ENCODE peak calls at places on chromosomes 7 and 10, in nine cellular contexts. J is T-helper 1 cell, M is ELF-1, A is iris pigment epithelial cell, B is left kidney, W is AG08396, O is posterior cingulate gyrus, D is HS-5, C is amygdala. Z is an unnamed sample.

GRCh38 chr10:116796910-116797513 is 52.3 kb upstream of the ENO4 start:
- DNase-seq in O (peak; percentile 97), W (peak; percentile 82), C (peak; percentile 71), D (peak; percentile 24), B (peak; percentile 91), J (peak; percentile 65), M (peak; percentile 83), A (peak; percentile 57), Z (peak; percentile 91)

GRCh38 chr10:108982141-108982540 is 941.2 kb downstream of the XPNPEP1 start:
- DNase-seq in B (peak; percentile 54), C (no peak), D (no peak), M (no peak), O (no peak), A (no peak), W (no peak), J (no peak), Z (no peak)

GRCh38 chr7:151013728-151014497 is 10.4 kb downstream of the ATG9B start:
- DNase-seq in A (peak; percentile 54), C (peak; percentile 71), O (peak; percentile 98), J (peak; percentile 94), M (peak; percentile 94), W (peak; percentile 68), B (peak; percentile 97), D (no peak), Z (peak; percentile 76)

GRCh38 chr10:132506711-132507466 is 30.7 kb upstream of the INPP5A start:
- DNase-seq in J (no peak), D (no peak), O (peak; percentile 84), C (peak; percentile 59), M (no peak), W (peak; percentile 69), B (peak; percentile 76), A (peak; percentile 7), Z (peak; percentile 67)

GRCh38 chr10:77925410-77925794 is 1.2 kb downstream of the DLG5 start:
- DNase-seq in O (peak; percentile 85), A (no peak), B (peak; percentile 78), W (peak; percentile 75), D (no peak), M (peak; percentile 34), C (peak; percentile 29), J (no peak), Z (no peak)

GRCh38 chr10:126904807-126905686 is at the start of gene DOCK1:
- DNase-seq in A (peak; percentile 70), D (no peak), B (peak; percentile 92), C (peak; percentile 49), M (peak; percentile 71), O (peak; percentile 87), J (no peak), W (peak; percentile 93), Z (peak; percentile 81)

GRCh38 chr10:68981074-68981473 is 7.5 kb upstream of the KIFBP start:
- DNase-seq in C (no peak), D (no peak), J (no peak), B (no peak), A (peak; percentile 24), O (no peak), W (no peak), M (no peak), Z (no peak)

GRCh38 chr10:70055550-70055949 is 2.9 kb downstream of the MACROH2A2 start:
- DNase-seq in W (no peak), C (no peak), O (no peak), B (no peak), M (no peak), D (peak; percentile 42), A (peak; percentile 34), J (no peak), Z (no peak)

GRCh38 chr10:131824371-131825149 is 76.2 kb upstream of the PPP2R2D start:
- DNase-seq in W (no peak), B (no peak), J (no peak), M (peak; percentile 46), D (no peak), A (no peak), C (no peak), O (peak; percentile 53), Z (peak; percentile 32)

GRCh38 chr7:5230272-5231067 is 40.4 kb downstream of the WIPI2 start:
- DNase-seq in J (no peak), B (no peak), A (no peak), D (no peak), C (no peak), W (no peak), M (no peak), O (peak; percentile 67), Z (no peak)

GRCh38 chr10:43965033-43965917 is 316.6 kb upstream of the ZNF32 start:
- DNase-seq in M (no peak), A (peak; percentile 30), W (no peak), B (peak; percentile 77), J (no peak), C (no peak), O (no peak), D (no peak), Z (peak; percentile 61)

GRCh38 chr7:135558337-135558767 is 635 bp downstream of the NUP205 start:
- DNase-seq in W (peak; percentile 57), D (peak; percentile 16), O (peak; percentile 92), B (peak; percentile 90), A (peak; percentile 61), C (peak; percentile 52), J (peak; percentile 61), M (peak; percentile 69), Z (no peak)

GRCh38 chr7:24697416-24697815 is 59.8 kb downstream of the GSDME start:
- DNase-seq in J (no peak), W (no peak), M (no peak), D (no peak), C (no peak), B (no peak), A (peak; percentile 39), O (no peak), Z (no peak)

GRCh38 chr7:149856-150636 is 42.3 kb upstream of the FAM20C start:
- DNase-seq in O (peak; percentile 91), W (no peak), C (no peak), J (no peak), B (peak; percentile 68), D (no peak), A (no peak), M (no peak), Z (peak; percentile 79)

GRCh38 chr7:18552311-18552916 is 56.9 kb downstream of the HDAC9 start:
- DNase-seq in J (no peak), M (no peak), C (no peak), W (no peak), A (no peak), O (no peak), B (no peak), D (no peak), Z (no peak)

GRCh38 chr7:156192921-156193320 is 380.7 kb upstream of the SHH start:
- DNase-seq in A (peak; percentile 23), O (no peak), D (no peak), W (no peak), J (no peak), M (no peak), C (no peak), B (no peak), Z (no peak)

GRCh38 chr10:124911124-124912051 is 30.5 kb upstream of the ZRANB1 start:
- DNase-seq in B (no peak), W (peak; percentile 18), O (peak; percentile 18), M (no peak), J (no peak), D (no peak), A (peak; percentile 86), C (no peak), Z (no peak)

GRCh38 chr7:132956556-132956955 is 125.3 kb downstream of the CHCHD3 start:
- DNase-seq in A (no peak), C (no peak), O (no peak), B (no peak), D (no peak), J (no peak), W (no peak), M (no peak), Z (no peak)

GRCh38 chr7:28989596-28989980 is 31.5 kb upstream of the TRIL start:
- DNase-seq in D (no peak), A (no peak), M (no peak), B (no peak), O (no peak), W (no peak), C (no peak), J (no peak), Z (no peak)

GRCh38 chr7:14761506-14762296 is 140.8 kb downstream of the DGKB start:
- DNase-seq in M (no peak), D (no peak), O (peak; percentile 96), W (peak; percentile 11), C (peak; percentile 73), A (peak; percentile 76), J (no peak), B (peak; percentile 41), Z (no peak)

Z was measured in sciatic nerve.